ENCODE peak calls at places on chromosome 7, in eight cellular contexts. T is CD8-positive, alpha-beta T cell; E is suprapubic skin; K is adrenal gland; V is IMR-90; W is ovary; Q is left ventricle myocardium inferior; R is tibial nerve. X is an unnamed sample.

GRCh38 chr7:100867040-100867795 is at the start of gene TRIP6:
- DNase-seq in Q (peak; percentile 88), E (peak; percentile 97), K (peak; percentile 95), T (peak; percentile 62), R (peak; percentile 95), W (peak; percentile 98), V (peak; percentile 93), X (peak; percentile 93)

GRCh38 chr7:122682805-122683204 is 16.1 kb downstream of the RNF133 start:
- DNase-seq in R (no peak), E (no peak), W (no peak), Q (no peak), K (no peak), V (no peak), T (no peak), X (no peak)

GRCh38 chr7:143373255-143373794 is 7.8 kb upstream of the ZYX start:
- DNase-seq in V (no peak), K (no peak), R (no peak), W (no peak), Q (no peak), E (no peak), T (no peak), X (no peak)

GRCh38 chr7:4169505-4169904 is 512.6 kb upstream of the FOXK1 start:
- DNase-seq in T (no peak), K (no peak), R (no peak), Q (no peak), V (no peak), E (no peak), W (no peak), X (no peak)

GRCh38 chr7:68862736-68863135 is 735.5 kb upstream of the AUTS2 start:
- DNase-seq in K (no peak), R (no peak), T (no peak), W (no peak), E (no peak), Q (no peak), V (no peak), X (no peak)

GRCh38 chr7:27302590-27302989 is 60.0 kb downstream of the EVX1 start:
- DNase-seq in K (no peak), R (no peak), Q (no peak), T (no peak), V (no peak), E (no peak), W (no peak), X (no peak)

GRCh38 chr7:46129831-46130230 is 208.8 kb upstream of the IGFBP3 start:
- DNase-seq in V (no peak), R (no peak), K (no peak), W (no peak), Q (no peak), E (no peak), T (no peak), X (no peak)

GRCh38 chr7:75725306-75725705 is 13.4 kb downstream of the HIP1 start:
- DNase-seq in E (no peak), K (no peak), V (no peak), W (no peak), R (no peak), Q (no peak), T (no peak), X (no peak)

GRCh38 chr7:1026721-1027151 is 17.6 kb upstream of the GPR146 start:
- DNase-seq in Q (no peak), V (no peak), E (no peak), W (no peak), R (no peak), K (no peak), T (no peak), X (no peak)

GRCh38 chr7:22866965-22867364 is 44.3 kb upstream of the TOMM7 start:
- DNase-seq in W (no peak), K (no peak), E (no peak), R (no peak), V (peak; percentile 89), Q (no peak), T (no peak), X (peak; percentile 30)

GRCh38 chr7:34991938-34992840 is 45.1 kb downstream of the DPY19L1 start:
- DNase-seq in R (no peak), V (peak; percentile 70), W (no peak), T (no peak), Q (no peak), E (no peak), K (peak; percentile 14), X (no peak)

GRCh38 chr7:33040803-33041516 is 21.6 kb downstream of the NT5C3A start:
- DNase-seq in Q (no peak), K (peak; percentile 45), T (peak; percentile 63), V (peak; percentile 36), E (no peak), W (no peak), R (no peak), X (no peak)

GRCh38 chr7:139542308-139543151 is 19.0 kb downstream of the CLEC2L start:
- DNase-seq in T (peak; percentile 31), E (no peak), R (no peak), Q (no peak), K (no peak), W (no peak), V (no peak), X (no peak)

GRCh38 chr7:38169862-38170261 is 8.2 kb upstream of the STARD3NL start:
- DNase-seq in R (peak; percentile 38), Q (no peak), W (no peak), E (no peak), V (peak; percentile 77), K (peak; percentile 38), T (no peak), X (no peak)

GRCh38 chr7:7567898-7568531 is 1.3 kb downstream of the MIOS start:
- DNase-seq in R (no peak), T (no peak), K (no peak), W (no peak), Q (no peak), E (no peak), V (no peak), X (no peak)

GRCh38 chr7:41730668-41731067 is 27.8 kb upstream of the INHBA start:
- DNase-seq in W (no peak), R (no peak), Q (no peak), E (no peak), V (peak; percentile 11), K (no peak), T (no peak), X (no peak)

GRCh38 chr7:101988513-101988912 is 171.1 kb downstream of the CUX1 start:
- DNase-seq in E (no peak), Q (no peak), T (no peak), W (no peak), R (no peak), K (no peak), V (no peak), X (no peak)

DNA sequence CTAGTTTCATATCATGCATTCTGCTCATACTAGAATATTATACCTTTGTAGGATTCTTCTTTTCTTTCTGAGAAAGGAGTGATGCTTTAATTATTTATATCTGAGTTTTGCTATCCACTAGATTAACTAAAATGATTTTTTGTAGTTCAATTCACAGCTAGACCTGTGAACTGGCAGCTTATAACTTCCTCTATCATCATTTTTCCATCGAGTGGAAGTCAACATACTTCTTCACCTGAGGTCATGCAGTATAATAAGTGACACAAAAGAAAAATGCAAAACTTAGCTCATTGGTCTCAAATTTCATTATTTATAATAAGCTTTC is 8.0 kb downstream of the LRRN3 start:
- DNase-seq in V (no peak), K (no peak), Q (no peak), E (no peak), R (no peak), W (no peak), T (no peak), X (no peak)
- TF ChIP-seq CTCF in V (no peak), K (no peak), Q (no peak), E (no peak), R (no peak), W (no peak), T (peak; percentile 30), X (no peak)

GRCh38 chr7:2617710-2617975 is 14.1 kb upstream of the TTYH3 start:
- DNase-seq in E (no peak), R (no peak), T (no peak), W (no peak), Q (peak; percentile 50), K (no peak), V (no peak), X (no peak)
- H3K4me1 ChIP-seq in E (peaks cover 48% of the 10 kb centered on the region), R (peaks cover 32% of the 10 kb centered on the region), T (no peaks in the 10 kb centered on the region), W (peaks cover 8% of the 10 kb centered on the region), Q (peaks cover 67% of the 10 kb centered on the region), K (peaks cover 23% of the 10 kb centered on the region), V (peaks cover 26% of the 10 kb centered on the region), X (peaks cover 67% of the 10 kb centered on the region)

GRCh38 chr7:12102527-12102926 is 108.6 kb upstream of the TMEM106B start:
- DNase-seq in T (no peak), E (no peak), V (no peak), K (no peak), R (no peak), W (no peak), Q (no peak), X (no peak)
- H3K4me3 ChIP-seq in T (no peak overlapping the region), E (no peak overlapping the region), V (no peak overlapping the region), K (no peak overlapping the region), R (no peak overlapping the region), W (no peak overlapping the region), Q (no peak overlapping the region), X (no peak overlapping the region)

DNA sequence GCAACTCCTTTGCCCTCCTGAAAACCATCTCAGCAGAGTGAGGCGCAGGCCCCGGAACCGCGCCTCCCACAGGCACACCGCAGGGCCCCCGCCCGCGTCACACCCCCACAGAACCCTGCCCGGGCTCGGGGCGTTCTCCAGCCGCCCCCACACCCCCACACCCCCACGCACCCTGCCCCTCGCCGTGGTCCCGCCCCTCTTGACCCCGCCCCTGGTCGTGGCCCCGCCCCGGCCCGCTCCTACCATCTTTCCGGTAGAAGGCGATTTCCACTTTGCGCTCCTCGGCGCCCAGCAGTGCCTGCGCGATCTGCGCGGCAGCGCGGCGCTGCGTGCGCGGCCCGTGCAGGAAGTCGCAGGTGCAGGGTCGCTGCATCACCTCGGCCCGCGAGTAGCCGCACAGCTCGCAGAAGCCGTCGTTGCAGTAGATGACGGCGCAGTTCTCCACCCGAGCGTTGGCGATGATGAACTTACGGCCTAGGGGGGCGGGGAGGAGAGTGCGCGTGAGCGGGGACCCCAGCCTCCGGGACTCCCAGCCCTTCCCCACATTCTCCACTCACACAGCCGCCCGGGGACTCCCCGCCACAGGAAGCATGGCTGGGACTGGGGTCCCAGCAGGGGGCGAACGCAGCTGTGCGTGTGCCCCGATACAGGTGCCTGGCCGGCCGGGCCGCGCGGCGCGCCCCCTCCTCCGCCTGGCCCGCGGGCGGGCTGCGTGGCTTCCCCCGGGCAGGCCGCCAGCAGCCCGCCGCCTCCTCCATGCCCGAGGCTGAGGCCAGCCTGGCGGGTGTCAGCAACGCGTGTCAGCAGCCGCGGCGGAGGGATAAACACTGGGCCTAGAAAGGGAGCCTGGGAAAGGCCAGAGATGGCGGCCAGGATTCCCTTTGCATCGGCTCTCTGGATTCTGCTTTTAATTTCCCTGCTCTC is 3.4 kb downstream of the KCNH2 start:
- DNase-seq in Q (peak; percentile 71), E (no peak), K (peak; percentile 42), T (peak; percentile 89), V (peak; percentile 25), R (no peak), W (peak; percentile 79), X (peak; percentile 74)
- TF ChIP-seq CTCF in Q (peak; percentile 41), E (no peak), K (no peak), T (peak; percentile 24), V (peak; percentile 26), R (peak; percentile 33), W (peak; percentile 10), X (peak; percentile 36)

X was measured in heart right ventricle.